ENCODE peak calls at places on chromosomes 7 and 10, in six cellular contexts. W is astrocyte, T is H9, F is BJ, I is body of pancreas, Q is aorta. A is an unnamed sample.

GRCh38 chr7:55158541-55158940 is 139.7 kb downstream of the EGFR start:
- DNase-seq in W (peak; percentile 81), T (no peak), F (peak; percentile 47), I (no peak), Q (no peak), A (no peak)

GRCh38 chr10:58796242-58796641 is 283.6 kb downstream of the BICC1 start:
- DNase-seq in W (peak; percentile 18), T (peak; percentile 30), F (no peak), I (no peak), Q (no peak), A (no peak)

GRCh38 chr7:55056577-55057480 is 38.0 kb downstream of the EGFR start:
- DNase-seq in W (no peak), T (no peak), F (no peak), I (no peak), Q (peak; percentile 78), A (no peak)

GRCh38 chr10:125817318-125817946 is 5.6 kb downstream of the UROS start:
- DNase-seq in W (no peak), T (no peak), F (no peak), I (no peak), Q (no peak), A (no peak)

GRCh38 chr10:94108200-94108599 is 114.5 kb downstream of the PLCE1 start:
- DNase-seq in W (peak; percentile 86), T (no peak), F (peak; percentile 47), I (no peak), Q (no peak), A (no peak)

GRCh38 chr7:43108255-43109011 is 4.0 kb upstream of the HECW1 start:
- DNase-seq in W (no peak), T (peak; percentile 88), F (no peak), I (peak; percentile 62), Q (peak; percentile 83), A (peak; percentile 68)

GRCh38 chr10:17368708-17369272 is 85.6 kb downstream of the ST8SIA6 start:
- DNase-seq in W (no peak), T (no peak), F (no peak), I (no peak), Q (no peak), A (no peak)

GRCh38 chr7:90111-91063 is 102.0 kb upstream of the FAM20C start:
- DNase-seq in W (peak; percentile 49), T (no peak), F (peak; percentile 70), I (no peak), Q (no peak), A (peak; percentile 25)

GRCh38 chr7:143013897-143014296 is 13.0 kb downstream of the OR9A2 start:
- DNase-seq in W (peak; percentile 87), T (no peak), F (peak; percentile 62), I (no peak), Q (no peak), A (no peak)

GRCh38 chr10:35127289-35127891 is 744 bp downstream of the CREM start:
- DNase-seq in W (peak; percentile 51), T (no peak), F (peak; percentile 20), I (peak; percentile 61), Q (peak; percentile 92), A (peak; percentile 66)

GRCh38 chr10:126670886-126671285 is 393 bp upstream of the C10orf90 start:
- DNase-seq in W (no peak), T (no peak), F (no peak), I (no peak), Q (no peak), A (no peak)

GRCh38 chr7:3283130-3283704 is 17.8 kb upstream of the SDK1 start:
- DNase-seq in W (peak; percentile 12), T (no peak), F (no peak), I (no peak), Q (no peak), A (no peak)

GRCh38 chr10:86900955-86901354 is 56.5 kb downstream of the MMRN2 start:
- DNase-seq in W (peak; percentile 42), T (no peak), F (no peak), I (peak; percentile 95), Q (no peak), A (peak; percentile 62)

GRCh38 chr7:77450054-77450453 is 33.9 kb upstream of the GSAP start:
- DNase-seq in W (peak; percentile 39), T (no peak), F (no peak), I (no peak), Q (no peak), A (no peak)

GRCh38 chr7:148142660-148143248 is 447.8 kb upstream of the C7orf33 start:
- DNase-seq in W (no peak), T (no peak), F (no peak), I (peak; percentile 73), Q (no peak), A (no peak)

GRCh38 chr7:121500659-121501058 is 104.6 kb upstream of the FAM3C start:
- DNase-seq in W (no peak), T (no peak), F (no peak), I (no peak), Q (no peak), A (no peak)

GRCh38 chr7:156461881-156462665 is 178.5 kb upstream of the RNF32 start:
- DNase-seq in W (no peak), T (no peak), F (no peak), I (no peak), Q (no peak), A (no peak)

GRCh38 chr10:124375691-124376090 is 43.0 kb downstream of the OAT start:
- DNase-seq in W (no peak), T (no peak), F (no peak), I (no peak), Q (peak; percentile 65), A (no peak)

GRCh38 chr10:132062641-132063390 is 2.9 kb upstream of the JAKMIP3 start:
- DNase-seq in W (no peak), T (no peak), F (no peak), I (no peak), Q (peak; percentile 51), A (no peak)

GRCh38 chr10:34834274-34834673 is 19.2 kb upstream of the PARD3 start:
- DNase-seq in W (no peak), T (no peak), F (no peak), I (no peak), Q (no peak), A (no peak)

GRCh38 chr10:78581133-78581694 is 487.6 kb upstream of the ZMIZ1 start:
- DNase-seq in W (no peak), T (no peak), F (no peak), I (no peak), Q (no peak), A (no peak)

GRCh38 chr10:78584666-78585065 is 484.1 kb upstream of the ZMIZ1 start:
- DNase-seq in W (no peak), T (no peak), F (no peak), I (no peak), Q (no peak), A (no peak)

GRCh38 chr10:78579995-78580394 is 488.8 kb upstream of the ZMIZ1 start:
- DNase-seq in W (peak; percentile 74), T (no peak), F (no peak), I (peak; percentile 20), Q (no peak), A (no peak)

GRCh38 chr10:78584266-78584665 is 484.5 kb upstream of the ZMIZ1 start:
- DNase-seq in W (no peak), T (peak; percentile 18), F (no peak), I (no peak), Q (no peak), A (no peak)

DNA sequence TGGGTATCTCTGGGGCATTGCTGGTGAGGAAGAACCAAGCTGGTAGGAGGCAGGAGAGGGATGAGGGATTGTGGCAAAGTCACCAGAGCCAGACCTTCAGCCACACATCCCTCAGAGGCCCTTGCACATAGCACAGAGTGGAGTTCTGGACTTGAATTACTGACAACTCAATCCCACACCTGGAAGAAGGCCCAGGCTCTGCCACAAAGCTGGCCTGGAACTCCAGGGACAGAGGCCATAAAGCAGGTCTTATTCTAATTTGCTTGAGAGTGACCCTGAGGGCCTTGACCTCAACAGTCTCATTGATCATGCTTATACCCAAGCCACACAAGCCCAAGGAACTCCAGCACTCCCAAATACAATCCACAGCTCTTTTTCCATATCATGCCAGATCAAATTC is 486.2 kb upstream of the ZMIZ1 start:
- DNase-seq in W (no peak), T (no peak), F (no peak), I (no peak), Q (no peak), A (no peak)
- H3K27me3 ChIP-seq in W (peaks cover 9% of the 10 kb centered on the region), T (no peaks in the 10 kb centered on the region), F (peaks cover 18% of the 10 kb centered on the region), I (no peaks in the 10 kb centered on the region), Q (no peaks in the 10 kb centered on the region), A (no peaks in the 10 kb centered on the region)

GRCh38 chr7:128357366-128357662 is 4.2 kb downstream of the PRRT4 start:
- DNase-seq in W (no peak), T (no peak), F (no peak), I (no peak), Q (no peak), A (no peak)
- H3K27me3 ChIP-seq in W (peaks cover 70% of the 10 kb centered on the region), T (peaks cover 18% of the 10 kb centered on the region), F (peaks cover 51% of the 10 kb centered on the region), I (peaks cover 5% of the 10 kb centered on the region), Q (no peaks in the 10 kb centered on the region), A (peaks cover 4% of the 10 kb centered on the region)

GRCh38 chr7:27492224-27492623 is 170.5 kb downstream of the HIBADH start:
- DNase-seq in W (no peak), T (no peak), F (no peak), I (no peak), Q (no peak), A (no peak)

GRCh38 chr7:27491534-27491933 is 171.1 kb downstream of the HIBADH start:
- DNase-seq in W (no peak), T (no peak), F (no peak), I (no peak), Q (no peak), A (no peak)

GRCh38 chr7:27482219-27482618 is 180.5 kb downstream of the HIBADH start:
- DNase-seq in W (no peak), T (no peak), F (no peak), I (no peak), Q (no peak), A (no peak)

DNA sequence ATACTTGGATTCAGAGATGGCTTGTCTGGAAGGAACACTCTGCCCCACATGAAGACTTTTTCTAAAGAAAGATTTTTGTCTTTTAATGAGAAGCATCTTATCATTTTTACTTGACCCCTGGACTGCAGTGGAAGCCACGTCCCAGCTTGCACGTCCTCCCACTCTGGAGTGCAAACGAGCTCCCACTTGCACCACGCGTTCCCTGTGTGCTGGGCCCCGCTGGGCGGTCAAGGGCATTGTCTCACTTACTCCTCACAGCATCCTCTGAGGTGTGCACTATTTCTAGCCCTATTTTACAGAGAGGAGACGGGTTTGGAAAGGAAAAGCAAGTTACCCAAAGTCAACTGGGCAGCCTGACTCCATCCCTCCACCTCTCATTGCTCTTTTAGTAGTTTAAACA is 175.2 kb downstream of the HIBADH start:
- DNase-seq in W (no peak), T (no peak), F (no peak), I (no peak), Q (no peak), A (no peak)
- H3K27me3 ChIP-seq in W (peaks cover 3% of the 10 kb centered on the region), T (peaks cover 2% of the 10 kb centered on the region), F (peaks cover 5% of the 10 kb centered on the region), I (no peaks in the 10 kb centered on the region), Q (no peaks in the 10 kb centered on the region), A (no peaks in the 10 kb centered on the region)

GRCh38 chr7:91353923-91354322 is 89.7 kb downstream of the FZD1 start:
- DNase-seq in W (no peak), T (no peak), F (no peak), I (no peak), Q (no peak), A (no peak)

GRCh38 chr7:91355680-91356435 is 91.6 kb downstream of the FZD1 start:
- DNase-seq in W (no peak), T (peak; percentile 54), F (no peak), I (no peak), Q (no peak), A (no peak)

GRCh38 chr7:91348686-91349085 is 84.5 kb downstream of the FZD1 start:
- DNase-seq in W (peak; percentile 17), T (no peak), F (no peak), I (no peak), Q (no peak), A (no peak)

GRCh38 chr7:91351374-91351773 is 87.1 kb downstream of the FZD1 start:
- DNase-seq in W (peak; percentile 84), T (no peak), F (no peak), I (no peak), Q (no peak), A (no peak)

GRCh38 chr7:91352091-91352490 is 87.9 kb downstream of the FZD1 start:
- DNase-seq in W (no peak), T (no peak), F (no peak), I (no peak), Q (no peak), A (no peak)
- H3K27me3 ChIP-seq in W (no peaks in the 10 kb centered on the region), T (peaks cover 36% of the 10 kb centered on the region), F (no peaks in the 10 kb centered on the region), I (no peaks in the 10 kb centered on the region), Q (no peaks in the 10 kb centered on the region), A (no peaks in the 10 kb centered on the region)